ENCODE peak calls at places on chromosome 16, in four cellular contexts. L is GM12878, P is K562, Y is HepG2. Q is an unnamed sample.

GRCh38 chr16:75306102-75306762 is 54.8 kb upstream of the BCAR1 start:
- DNase-seq in L (no peak), P (peak), Y (peak), Q (no peak)

GRCh38 chr16:87581867-87582220 is 20.5 kb upstream of the JPH3 start:
- DNase-seq in L (no peak), P (peak), Y (peak), Q (no peak)

GRCh38 chr16:60729052-60729451 is 1307.2 kb downstream of the CDH8 start:
- DNase-seq in L (no peak), P (no peak), Y (no peak), Q (no peak)

GRCh38 chr16:29319726-29320125 is 86.8 kb downstream of the NPIPB11 start:
- DNase-seq in L (no peak), P (no peak), Y (no peak), Q (no peak)

GRCh38 chr16:77335652-77336234 is 99.1 kb downstream of the ADAMTS18 start:
- DNase-seq in L (no peak), P (peak), Y (no peak), Q (no peak)

GRCh38 chr16:83318390-83318789 is 489.4 kb upstream of the HSBP1 start:
- DNase-seq in L (no peak), P (no peak), Y (no peak), Q (no peak)

GRCh38 chr16:23131436-23131835 is 17.8 kb downstream of the USP31 start:
- DNase-seq in L (no peak), P (no peak), Y (no peak), Q (no peak)

GRCh38 chr16:10040136-10041080 is 141.8 kb downstream of the GRIN2A start:
- DNase-seq in L (no peak), P (no peak), Y (no peak), Q (no peak)

GRCh38 chr16:47694543-47694942 is 233.4 kb downstream of the PHKB start:
- DNase-seq in L (no peak), P (no peak), Y (peak), Q (peak)

GRCh38 chr16:51287231-51287630 is 136.2 kb upstream of the SALL1 start:
- DNase-seq in L (no peak), P (no peak), Y (no peak), Q (no peak)

GRCh38 chr16:11757671-11758545 is 15.3 kb upstream of the TXNDC11 start:
- DNase-seq in L (no peak), P (no peak), Y (peak), Q (peak)

DNA sequence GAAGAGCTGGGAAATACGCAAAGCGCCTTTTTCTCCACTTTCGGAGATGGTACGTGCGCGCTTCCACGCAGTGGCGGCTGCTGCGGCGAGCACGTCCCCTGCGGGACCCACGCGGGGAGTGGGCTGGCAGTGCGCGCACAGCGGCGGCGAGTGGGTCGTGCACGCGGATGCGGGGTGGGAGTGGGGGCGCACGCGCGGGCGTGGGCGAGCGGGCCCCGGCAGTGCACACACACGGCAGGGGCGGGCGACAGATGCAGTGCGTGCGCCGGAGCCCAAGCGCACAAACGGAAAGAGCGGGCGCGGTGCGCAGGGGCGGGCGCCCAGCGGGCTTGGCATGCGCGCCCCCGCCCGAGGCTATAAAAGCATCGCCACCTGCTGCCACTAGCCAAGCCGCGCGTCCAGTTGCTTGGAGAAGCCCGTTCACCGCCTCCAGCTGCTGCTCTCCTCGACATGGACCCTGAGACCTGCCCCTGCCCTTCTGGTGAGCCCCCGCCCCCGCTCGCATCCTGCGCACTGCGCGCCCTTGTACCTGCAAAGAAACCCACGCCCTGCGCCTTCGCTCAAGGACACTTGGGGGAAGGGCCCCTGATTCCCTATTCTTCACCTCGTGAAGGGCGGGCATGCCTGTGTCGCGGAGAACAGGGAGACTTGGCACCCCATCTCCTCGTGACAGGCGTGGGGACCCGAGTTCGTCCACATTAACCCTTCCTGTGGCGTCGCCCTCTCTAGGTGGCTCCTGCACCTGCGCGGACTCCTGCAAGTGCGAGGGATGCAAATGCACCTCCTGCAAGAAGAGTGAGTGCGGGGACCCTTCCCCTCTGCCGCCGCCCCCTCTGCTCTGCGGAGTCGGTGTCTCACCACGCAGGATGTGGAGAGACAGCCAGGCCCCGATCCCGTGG is at the start of gene MT3:
- DNase-seq in L (no peak), P (no peak), Y (no peak), Q (no peak)
- TF ChIP-seq ATF2 in L (no peak), P (no peak), Y (no peak), Q (no peak)

GRCh38 chr16:80559369-80559768 is 18.6 kb downstream of the DYNLRB2 start:
- DNase-seq in L (no peak), P (no peak), Y (no peak), Q (no peak)

GRCh38 chr16:80552277-80552676 is 11.5 kb downstream of the DYNLRB2 start:
- DNase-seq in L (no peak), P (no peak), Y (no peak), Q (no peak)

GRCh38 chr16:80554037-80554436 is 13.2 kb downstream of the DYNLRB2 start:
- DNase-seq in L (no peak), P (no peak), Y (no peak), Q (no peak)

GRCh38 chr16:80556481-80556880 is 15.7 kb downstream of the DYNLRB2 start:
- DNase-seq in L (no peak), P (no peak), Y (no peak), Q (no peak)

DNA sequence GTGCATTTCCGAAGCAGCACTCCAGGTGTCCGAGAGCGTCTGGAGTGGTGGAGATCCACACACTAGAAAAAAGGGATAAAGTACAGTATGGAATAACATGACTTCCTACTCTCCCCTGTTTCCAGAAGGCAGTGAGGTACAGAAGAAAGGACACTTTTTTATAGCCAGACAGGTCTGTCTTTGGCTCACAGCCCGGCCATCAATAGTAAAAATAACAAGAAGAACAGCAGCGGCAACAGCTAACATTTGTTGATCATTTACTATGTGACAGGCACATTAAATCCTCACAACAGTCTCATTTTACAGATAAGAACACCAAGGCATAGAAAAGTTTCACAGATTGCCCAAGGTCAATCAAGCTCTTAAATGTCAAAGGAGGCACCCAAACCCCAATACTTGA is 16.2 kb downstream of the DYNLRB2 start:
- DNase-seq in L (no peak), P (no peak), Y (no peak), Q (no peak)
- TF ChIP-seq CHD2 in L (no peak), P (no peak), Y (no peak), Q (no peak)

GRCh38 chr16:53891409-53892139 is 187.6 kb downstream of the FTO start:
- DNase-seq in L (no peak), P (no peak), Y (no peak), Q (no peak)

GRCh38 chr16:53892155-53892554 is 188.2 kb downstream of the FTO start:
- DNase-seq in L (no peak), P (peak), Y (peak), Q (no peak)

GRCh38 chr16:53898993-53899392 is 195.0 kb downstream of the FTO start:
- DNase-seq in L (no peak), P (no peak), Y (peak), Q (no peak)

GRCh38 chr16:53896711-53897110 is 192.8 kb downstream of the FTO start:
- DNase-seq in L (no peak), P (no peak), Y (no peak), Q (no peak)

GRCh38 chr16:53893731-53894435 is 189.9 kb downstream of the FTO start:
- DNase-seq in L (no peak), P (no peak), Y (no peak), Q (no peak)
- TF ChIP-seq ATF2 in L (no peak), P (no peak), Y (no peak), Q (no peak)

DNA sequence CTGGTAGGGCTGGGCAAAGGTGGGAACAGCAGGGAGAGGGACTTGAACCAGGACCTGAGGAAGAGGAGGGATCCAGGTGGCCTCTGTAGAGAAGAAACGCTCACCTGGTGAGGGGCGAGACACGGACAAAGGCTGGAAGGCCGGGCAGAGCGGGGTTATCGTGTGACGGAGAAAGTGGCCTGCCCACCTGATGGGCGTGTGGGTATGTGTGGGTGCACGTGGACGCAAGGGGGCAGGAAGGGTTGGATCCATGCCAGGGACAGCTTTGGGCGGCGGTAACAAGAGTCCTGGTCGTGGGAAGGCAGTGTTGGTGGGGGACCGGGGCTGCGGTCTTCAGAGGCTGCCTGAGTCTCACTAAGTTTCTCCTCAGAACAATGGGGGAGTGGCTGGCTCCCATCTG is 104.1 kb upstream of the GSE1 start:
- DNase-seq in L (no peak), P (no peak), Y (no peak), Q (no peak)
- TF ChIP-seq CHD2 in L (no peak), P (no peak), Y (no peak), Q (no peak)